ENCODE peak calls at places on chromosomes 6 and 20, in nine cellular contexts. P is activated gamma-delta T cell treated with Interleukin-2 at 50 U/mL for 16 hours, D is A549, L is Daoy, N is Calu3, H is EL, J is caudate nucleus, B is ELR, G is ovary. W is an unnamed sample.

GRCh38 chr6:98678481-98678880 is 155.9 kb upstream of the POU3F2 start:
- DNase-seq in P (no peak), D (no peak), L (peak; percentile 27), N (no peak), H (no peak), J (no peak), B (no peak), G (no peak), W (no peak)

GRCh38 chr6:87378947-87379346 is 28.8 kb upstream of the CFAP206 start:
- DNase-seq in P (no peak), D (no peak), L (no peak), N (no peak), H (no peak), J (no peak), B (no peak), G (no peak), W (no peak)

GRCh38 chr20:63567132-63567381 is 7.0 kb downstream of the HELZ2 start:
- DNase-seq in P (no peak), D (no peak), L (no peak), N (no peak), H (no peak), J (no peak), B (no peak), G (no peak), W (no peak)

GRCh38 chr20:58021481-58021880 is 207.0 kb downstream of the ANKRD60 start:
- DNase-seq in P (no peak), D (peak; percentile 42), L (no peak), N (no peak), H (peak; percentile 14), J (no peak), B (peak; percentile 33), G (no peak), W (no peak)

GRCh38 chr6:56624046-56624727 is 18.5 kb downstream of the DST start:
- DNase-seq in P (no peak), D (peak; percentile 81), L (no peak), N (peak; percentile 7), H (peak; percentile 17), J (no peak), B (no peak), G (no peak), W (no peak)

GRCh38 chr6:30481213-30481964 is 7.9 kb upstream of the HLA-E start:
- DNase-seq in P (no peak), D (no peak), L (peak; percentile 27), N (no peak), H (no peak), J (no peak), B (no peak), G (peak; percentile 19), W (no peak)

GRCh38 chr20:37518606-37519507 is 2.2 kb upstream of the NNAT start:
- DNase-seq in P (no peak), D (no peak), L (no peak), N (no peak), H (no peak), J (no peak), B (no peak), G (no peak), W (no peak)

GRCh38 chr20:10553326-10553984 is 118.3 kb downstream of the SLX4IP start:
- DNase-seq in P (peak; percentile 25), D (peak; percentile 85), L (peak; percentile 61), N (peak; percentile 63), H (peak; percentile 69), J (no peak), B (peak; percentile 79), G (peak; percentile 64), W (no peak)

GRCh38 chr6:132020138-132020551 is 69.0 kb upstream of the CCN2 start:
- DNase-seq in P (no peak), D (no peak), L (peak; percentile 15), N (no peak), H (no peak), J (no peak), B (peak; percentile 10), G (peak; percentile 17), W (no peak)

GRCh38 chr6:148776321-148776966 is 29.6 kb downstream of the UST start:
- DNase-seq in P (no peak), D (no peak), L (peak; percentile 63), N (no peak), H (peak; percentile 77), J (no peak), B (peak; percentile 89), G (no peak), W (no peak)

GRCh38 chr6:2209226-2209809 is 36.1 kb downstream of the GMDS start:
- DNase-seq in P (peak; percentile 24), D (peak; percentile 54), L (peak; percentile 55), N (peak; percentile 73), H (peak; percentile 38), J (no peak), B (peak; percentile 55), G (no peak), W (no peak)

GRCh38 chr6:112443666-112444065 is 96.5 kb downstream of the RFPL4B start:
- DNase-seq in P (no peak), D (no peak), L (no peak), N (no peak), H (peak; percentile 49), J (no peak), B (no peak), G (peak; percentile 73), W (no peak)

GRCh38 chr6:35215665-35216411 is 2.1 kb downstream of the SCUBE3 start:
- DNase-seq in P (no peak), D (no peak), L (no peak), N (no peak), H (no peak), J (no peak), B (no peak), G (no peak), W (no peak)